ENCODE peak calls at places on chromosomes 7 and 10, in four cellular contexts. F, Z, K and C are unnamed samples.
A peak's percentile ranks its signal among the peaks of the same experiment; 100 is the strongest.

GRCh38 chr7:15556706-15557105 is 5.1 kb downstream of the AGMO start:
- DNase-seq in F (no peak), Z (no peak), K (no peak), C (no peak)

GRCh38 chr10:112262556-112262955 is 20.6 kb upstream of the TECTB start:
- DNase-seq in F (no peak), Z (no peak), K (no peak), C (no peak)

GRCh38 chr7:88095-88926 is 104.1 kb upstream of the FAM20C start:
- DNase-seq in F (peak; percentile 22), Z (no peak), K (no peak), C (no peak)

GRCh38 chr10:20622522-20623270 is 274.4 kb downstream of the NEBL start:
- DNase-seq in F (no peak), Z (peak; percentile 34), K (no peak), C (peak; percentile 20)

GRCh38 chr10:66455304-66455703 is 470.5 kb upstream of the LRRTM3 start:
- DNase-seq in F (no peak), Z (no peak), K (no peak), C (peak; percentile 1)

GRCh38 chr10:11930342-11930978 is 107.3 kb downstream of the PROSER2 start:
- DNase-seq in F (no peak), Z (no peak), K (no peak), C (no peak)

GRCh38 chr10:12597800-12598750 is 248.7 kb downstream of the CAMK1D start:
- DNase-seq in F (no peak), Z (peak; percentile 35), K (no peak), C (no peak)

GRCh38 chr7:99955247-99955646 is 20.6 kb downstream of the AZGP1 start:
- DNase-seq in F (no peak), Z (no peak), K (no peak), C (no peak)

GRCh38 chr10:44411251-44411650 is 26.4 kb upstream of the CXCL12 start:
- DNase-seq in F (no peak), Z (no peak), K (no peak), C (no peak)

GRCh38 chr10:79884006-79884405 is 57.5 kb downstream of the NUTM2E start:
- DNase-seq in F (no peak), Z (no peak), K (no peak), C (no peak)

GRCh38 chr7:116610210-116610609 is 61.8 kb upstream of the MET start:
- DNase-seq in F (no peak), Z (no peak), K (no peak), C (peak; percentile 56)

GRCh38 chr7:128135275-128136214 is 104.3 kb upstream of the LRRC4 start:
- DNase-seq in F (peak; percentile 70), Z (peak; percentile 40), K (peak; percentile 69), C (peak; percentile 67)

GRCh38 chr10:130834573-130834972 is 476.9 kb downstream of the TCERG1L start:
- DNase-seq in F (no peak), Z (no peak), K (no peak), C (no peak)

GRCh38 chr7:147639037-147639436 is 951.5 kb upstream of the C7orf33 start:
- DNase-seq in F (no peak), Z (no peak), K (no peak), C (no peak)

GRCh38 chr7:44223362-44224114 is 22.8 kb downstream of the YKT6 start:
- DNase-seq in F (no peak), Z (peak; percentile 46), K (no peak), C (no peak)